ENCODE peak calls at places on chromosomes 7 and 10, in four cellular contexts. C is HepG2; J is cardiac fibroblast; E is naive thymus-derived CD4-positive, alpha-beta T cell. X is an unnamed sample.
A peak's percentile ranks its signal among the peaks of the same experiment; 100 is the strongest.

GRCh38 chr7:44646921-44647636 is 40.7 kb downstream of the OGDH start:
- DNase-seq in C (no peak), J (no peak), E (no peak), X (no peak)

GRCh38 chr10:44873156-44873555 is 38.0 kb upstream of the TMEM72 start:
- DNase-seq in C (no peak), J (peak; percentile 79), E (no peak), X (no peak)

GRCh38 chr10:109961181-109962001 is 38.1 kb upstream of the XPNPEP1 start:
- DNase-seq in C (no peak), J (peak; percentile 56), E (no peak), X (no peak)

GRCh38 chr7:98196706-98197605 is 14.3 kb upstream of the BHLHA15 start:
- DNase-seq in C (no peak), J (no peak), E (no peak), X (no peak)

GRCh38 chr10:4352566-4352961 is 473.4 kb upstream of the AKR1E2 start:
- DNase-seq in C (no peak), J (peak; percentile 79), E (no peak), X (no peak)

GRCh38 chr10:19021162-19021561 is 27.4 kb upstream of the MALRD1 start:
- DNase-seq in C (peak; percentile 20), J (no peak), E (no peak), X (no peak)

GRCh38 chr7:141418087-141418486 is 133.1 kb upstream of the AGK start:
- DNase-seq in C (no peak), J (no peak), E (no peak), X (no peak)

GRCh38 chr7:20482071-20482470 is 133.4 kb upstream of the ABCB5 start:
- DNase-seq in C (no peak), J (no peak), E (no peak), X (no peak)

GRCh38 chr7:73978681-73979563 is 49.1 kb upstream of the ELN start:
- DNase-seq in C (peak; percentile 89), J (peak; percentile 66), E (no peak), X (no peak)

GRCh38 chr7:150425670-150426069 is 24.8 kb upstream of the GIMAP8 start:
- DNase-seq in C (no peak), J (no peak), E (no peak), X (no peak)

GRCh38 chr10:5827841-5828240 is 14.6 kb upstream of the GDI2 start:
- DNase-seq in C (no peak), J (no peak), E (no peak), X (no peak)

GRCh38 chr10:2201534-2202104 is 464.3 kb upstream of the ADARB2 start:
- DNase-seq in C (no peak), J (no peak), E (no peak), X (no peak)

GRCh38 chr10:75505840-75506506 is 74.5 kb downstream of the LRMDA start:
- DNase-seq in C (no peak), J (no peak), E (no peak), X (no peak)

GRCh38 chr10:129035052-129035805 is 431.8 kb upstream of the MGMT start:
- DNase-seq in C (no peak), J (peak; percentile 11), E (peak; percentile 82), X (no peak)

GRCh38 chr7:5693529-5693928 is 87.9 kb downstream of the RNF216 start:
- DNase-seq in C (peak; percentile 16), J (peak; percentile 59), E (no peak), X (no peak)

GRCh38 chr7:5695037-5695708 is 86.3 kb downstream of the RNF216 start:
- DNase-seq in C (no peak), J (peak; percentile 78), E (peak; percentile 82), X (no peak)

GRCh38 chr7:5695709-5696345 is 85.6 kb downstream of the RNF216 start:
- DNase-seq in C (no peak), J (peak; percentile 76), E (no peak), X (no peak)

GRCh38 chr7:5692845-5693278 is 88.6 kb downstream of the RNF216 start:
- DNase-seq in C (no peak), J (peak; percentile 61), E (no peak), X (no peak)

DNA sequence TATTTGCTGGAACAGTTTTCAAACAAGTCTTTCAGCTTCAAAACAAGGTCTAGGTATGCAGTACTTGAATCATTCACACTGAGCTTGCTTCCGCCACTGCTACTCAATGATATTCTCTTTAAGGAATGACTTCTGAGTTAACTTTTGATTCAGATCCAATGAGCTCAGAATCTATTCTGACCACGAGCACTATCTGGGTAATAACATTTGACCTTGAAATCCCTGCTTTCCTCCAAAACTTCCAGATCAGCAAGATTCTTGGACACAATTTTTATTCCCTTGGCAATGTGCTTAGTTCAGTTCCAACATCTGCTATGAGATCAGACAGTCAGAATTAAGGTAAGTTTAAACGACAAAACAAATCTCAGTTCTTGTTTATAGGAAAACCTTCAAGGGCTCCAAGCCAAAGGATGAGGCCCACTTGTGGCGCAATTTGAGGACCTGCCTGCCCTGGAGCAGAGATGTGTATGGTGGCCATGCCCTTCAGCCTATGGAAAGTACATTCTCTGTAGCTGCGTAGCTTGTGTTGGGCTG is 87.2 kb downstream of the RNF216 start:
- DNase-seq in C (no peak), J (peak; percentile 80), E (no peak), X (peak; percentile 54)
- H3K4me3 ChIP-seq in C (no peak overlapping the region), J (no peak overlapping the region), E (peak overlapping the region; percentile 60), X (no peak overlapping the region)

GRCh38 chr7:155296006-155296787 is 1.5 kb upstream of the INSIG1 start:
- DNase-seq in C (no peak), J (no peak), E (no peak), X (no peak)
- H3K4me3 ChIP-seq in C (no peak overlapping the region), J (peak overlapping the region; percentile 61), E (peak overlapping the region; percentile 59), X (peak overlapping the region; percentile 59)

DNA sequence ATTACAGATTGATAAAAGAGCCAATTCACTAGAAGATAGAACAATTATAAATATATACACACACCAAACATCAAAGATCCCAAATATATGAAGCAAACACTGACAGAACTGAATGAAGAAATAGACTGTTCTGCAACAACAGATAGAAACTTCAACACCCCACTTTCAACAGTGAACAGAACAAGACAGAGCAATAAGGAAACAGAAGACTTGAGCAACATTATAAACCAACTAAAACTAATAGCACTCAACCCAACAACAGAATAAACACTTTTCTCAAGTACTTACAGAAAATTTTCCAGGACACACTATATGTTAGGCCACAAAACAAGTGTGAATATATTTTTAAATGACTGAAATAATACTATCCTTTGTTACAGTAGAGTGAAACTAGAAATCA is 10.9 kb downstream of the CDCA7L start:
- DNase-seq in C (no peak), J (no peak), E (no peak), X (no peak)
- H3K4me3 ChIP-seq in C (no peak overlapping the region), J (no peak overlapping the region), E (no peak overlapping the region), X (no peak overlapping the region)

GRCh38 chr7:13991791-13992620 is 2.5 kb upstream of the ETV1 start:
- DNase-seq in C (no peak), J (no peak), E (no peak), X (no peak)
- H3K4me3 ChIP-seq in C (no peak overlapping the region), J (peak overlapping the region; percentile 84), E (peak overlapping the region; percentile 51), X (peak overlapping the region; percentile 87)

DNA sequence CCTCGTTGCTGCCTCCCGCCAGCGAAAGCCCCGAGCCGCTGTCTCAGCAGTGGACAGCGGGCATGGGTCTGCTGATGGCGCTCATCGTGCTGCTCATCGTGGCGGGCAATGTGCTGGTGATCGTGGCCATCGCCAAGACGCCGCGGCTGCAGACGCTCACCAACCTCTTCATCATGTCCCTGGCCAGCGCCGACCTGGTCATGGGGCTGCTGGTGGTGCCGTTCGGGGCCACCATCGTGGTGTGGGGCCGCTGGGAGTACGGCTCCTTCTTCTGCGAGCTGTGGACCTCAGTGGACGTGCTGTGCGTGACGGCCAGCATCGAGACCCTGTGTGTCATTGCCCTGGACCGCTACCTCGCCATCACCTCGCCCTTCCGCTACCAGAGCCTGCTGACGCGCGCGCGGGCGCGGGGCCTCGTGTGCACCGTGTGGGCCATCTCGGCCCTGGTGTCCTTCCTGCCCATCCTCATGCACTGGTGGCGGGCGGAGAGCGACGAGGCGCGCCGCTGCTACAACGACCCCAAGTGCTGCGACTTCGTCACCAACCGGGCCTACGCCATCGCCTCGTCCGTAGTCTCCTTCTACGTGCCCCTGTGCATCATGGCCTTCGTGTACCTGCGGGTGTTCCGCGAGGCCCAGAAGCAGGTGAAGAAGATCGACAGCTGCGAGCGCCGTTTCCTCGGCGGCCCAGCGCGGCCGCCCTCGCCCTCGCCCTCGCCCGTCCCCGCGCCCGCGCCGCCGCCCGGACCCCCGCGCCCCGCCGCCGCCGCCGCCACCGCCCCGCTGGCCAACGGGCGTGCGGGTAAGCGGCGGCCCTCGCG is 795 bp downstream of the ADRB1 start:
- DNase-seq in C (no peak), J (no peak), E (no peak), X (no peak)
- H3K4me3 ChIP-seq in C (no peak overlapping the region), J (no peak overlapping the region), E (no peak overlapping the region), X (no peak overlapping the region)

GRCh38 chr10:80452688-80453391 is 1.3 kb upstream of the TSPAN14 start:
- DNase-seq in C (no peak), J (no peak), E (no peak), X (no peak)
- H3K4me3 ChIP-seq in C (peak overlapping the region; percentile 69), J (no peak overlapping the region), E (no peak overlapping the region), X (no peak overlapping the region)